ENCODE peak calls at places on chromosomes 12 and 14, in seven cellular contexts. K is AG04450, L is pancreas, U is fibroblast of pulmonary artery, R is tibial artery, T is thyroid gland, O is choroid plexus epithelial cell. Z is an unnamed sample.

GRCh38 chr12:47218191-47218654 is 138.5 kb upstream of the AMIGO2 start:
- DNase-seq in O (no peak), R (no peak), L (no peak), T (no peak), U (no peak), K (no peak), Z (no peak)

GRCh38 chr12:1185460-1186182 is 194.6 kb downstream of the ERC1 start:
- DNase-seq in K (no peak), L (no peak), O (no peak), T (no peak), R (no peak), U (no peak), Z (no peak)

GRCh38 chr12:122394626-122395194 is 27.8 kb downstream of the CLIP1 start:
- DNase-seq in T (no peak), K (no peak), U (no peak), R (peak), O (peak), L (no peak), Z (no peak)

GRCh38 chr12:92506460-92506859 is 196.3 kb upstream of the PLEKHG7 start:
- DNase-seq in R (no peak), U (no peak), L (no peak), O (no peak), T (no peak), K (no peak), Z (no peak)

GRCh38 chr14:92105073-92105844 is 1.1 kb downstream of the ATXN3 start:
- DNase-seq in K (no peak), U (no peak), L (no peak), O (peak), T (no peak), R (no peak), Z (no peak)

GRCh38 chr14:21385170-21385904 is 1.5 kb upstream of the SUPT16H start:
- DNase-seq in K (no peak), T (no peak), O (no peak), U (no peak), L (no peak), R (no peak), Z (no peak)

GRCh38 chr12:103794814-103795213 is 46.2 kb downstream of the NT5DC3 start:
- DNase-seq in T (no peak), O (no peak), L (no peak), R (no peak), U (no peak), K (no peak), Z (no peak)

GRCh38 chr14:74860899-74861733 is 14.8 kb downstream of the PROX2 start:
- DNase-seq in L (peak), T (peak), R (peak), O (peak), U (peak), K (peak), Z (no peak)

GRCh38 chr12:48925218-48925871 is at the start of gene FKBP11:
- DNase-seq in T (peak), K (no peak), O (peak), R (peak), L (peak), U (peak), Z (no peak)

GRCh38 chr12:116614194-116614885 is 55.2 kb downstream of the MAP1LC3B2 start:
- DNase-seq in K (no peak), O (no peak), T (no peak), R (no peak), L (no peak), U (no peak), Z (no peak)

GRCh38 chr12:70052931-70053497 is 190.2 kb upstream of the CNOT2 start:
- DNase-seq in L (peak), U (peak), K (no peak), O (peak), R (no peak), T (no peak), Z (peak)

GRCh38 chr14:68473050-68473449 is 319.8 kb downstream of the ZFP36L1 start:
- DNase-seq in R (no peak), K (no peak), T (peak), L (peak), U (no peak), O (no peak), Z (no peak)

GRCh38 chr12:81888341-81888740 is 129.2 kb upstream of the PPFIA2 start:
- DNase-seq in T (no peak), L (no peak), K (no peak), U (no peak), O (peak), R (no peak), Z (no peak)

GRCh38 chr12:100234166-100234565 is 32.7 kb downstream of the DEPDC4 start:
- DNase-seq in O (peak), L (no peak), T (no peak), U (peak), K (peak), R (no peak), Z (no peak)

GRCh38 chr12:75784591-75784990 is 247.0 kb downstream of the PHLDA1 start:
- DNase-seq in U (peak), O (no peak), K (no peak), L (peak), T (peak), R (peak), Z (no peak)

GRCh38 chr12:118790578-118790977 is 190.8 kb upstream of the SRRM4 start:
- DNase-seq in T (no peak), O (no peak), U (no peak), K (no peak), R (no peak), L (no peak), Z (no peak)

GRCh38 chr14:46574236-46574970 is 77.2 kb downstream of the RPL10L start:
- DNase-seq in L (no peak), R (no peak), O (peak), U (no peak), K (no peak), T (no peak), Z (no peak)

GRCh38 chr14:88831285-88831684 is 6.8 kb downstream of the TTC8 start:
- DNase-seq in K (no peak), T (peak), R (peak), U (peak), O (peak), L (no peak), Z (peak)

GRCh38 chr12:837548-837947 is 85.2 kb downstream of the WNK1 start:
- DNase-seq in U (no peak), T (no peak), K (no peak), O (no peak), L (no peak), R (no peak), Z (no peak)

GRCh38 chr12:111024205-111024794 is 103.9 kb upstream of the MYL2 start:
- DNase-seq in K (no peak), T (peak), L (peak), R (no peak), O (peak), U (peak), Z (no peak)

GRCh38 chr12:23504043-23504442 is 445.4 kb downstream of the SOX5 start:
- DNase-seq in K (no peak), U (no peak), L (no peak), R (no peak), T (no peak), O (no peak), Z (no peak)

GRCh38 chr12:80825506-80825905 is 108.8 kb downstream of the MYF5 start:
- DNase-seq in K (no peak), T (no peak), R (no peak), U (no peak), O (no peak), L (no peak), Z (no peak)

GRCh38 chr12:80818878-80819277 is 102.2 kb downstream of the MYF5 start:
- DNase-seq in U (no peak), K (no peak), T (no peak), L (no peak), O (no peak), R (no peak), Z (no peak)

GRCh38 chr12:80823393-80823792 is 106.7 kb downstream of the MYF5 start:
- DNase-seq in R (no peak), K (no peak), O (no peak), T (no peak), L (no peak), U (no peak), Z (no peak)

DNA sequence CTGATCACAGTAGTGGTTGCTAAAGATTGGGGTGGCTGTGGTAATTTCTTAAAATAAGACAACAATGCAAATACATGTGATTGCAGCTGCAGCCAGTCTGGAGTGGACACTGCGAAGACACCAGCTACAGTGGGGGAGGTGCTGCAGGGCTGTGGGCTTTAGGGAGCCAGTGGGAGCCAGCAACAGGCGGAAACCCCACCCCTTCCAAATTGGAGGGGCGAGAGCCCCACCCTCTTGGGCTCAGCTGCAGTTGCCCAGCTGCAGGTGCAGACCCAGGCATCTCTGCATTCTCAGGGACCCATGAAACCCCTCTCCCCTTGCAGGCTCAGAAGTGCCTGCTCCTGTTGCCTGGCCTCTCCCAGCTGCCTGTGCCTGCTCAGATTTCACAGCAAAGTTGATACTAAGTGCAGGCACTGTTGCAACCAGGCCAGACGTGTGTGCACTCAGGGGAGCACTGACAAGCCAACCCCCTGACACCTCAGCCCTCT is 104.8 kb downstream of the MYF5 start:
- DNase-seq in R (no peak), O (no peak), T (no peak), L (no peak), U (no peak), K (no peak), Z (no peak)
- H3K4me3 ChIP-seq in R (no peak), O (no peak), T (no peak), L (no peak), U (no peak), K (no peak), Z (no peak)

DNA sequence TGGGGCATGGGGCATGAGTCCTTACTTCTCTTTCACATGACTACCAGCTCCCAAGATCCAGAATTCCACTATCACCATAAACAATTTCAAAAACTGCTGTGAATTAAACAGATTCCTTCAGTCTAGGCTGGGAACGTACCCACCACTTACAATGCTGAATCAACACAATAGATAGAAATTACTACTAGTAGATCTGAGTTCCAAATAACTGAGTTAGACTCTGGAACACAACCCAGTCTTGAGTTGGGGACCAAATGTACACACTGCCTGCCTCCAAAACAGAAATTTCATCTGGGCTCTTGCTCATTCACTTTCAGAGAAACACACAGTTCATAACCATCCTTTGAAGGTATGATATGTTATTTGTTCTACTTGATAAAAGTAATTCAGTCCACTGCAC is 8.9 kb downstream of the CORO1C start:
- DNase-seq in T (no peak), L (no peak), U (no peak), O (no peak), K (no peak), R (no peak), Z (no peak)
- H3K4me3 ChIP-seq in T (no peak), L (no peak), U (no peak), O (no peak), K (peak), R (no peak), Z (no peak)

GRCh38 chr12:89161553-89161952 is 190.7 kb downstream of the DUSP6 start:
- DNase-seq in R (no peak), U (no peak), T (no peak), K (no peak), O (no peak), L (no peak), Z (no peak)
- H3K4me3 ChIP-seq in R (no peak), U (no peak), T (no peak), K (no peak), O (no peak), L (no peak), Z (no peak)

GRCh38 chr14:99754141-99755067 is 38.8 kb upstream of the EML1 start:
- DNase-seq in K (no peak), O (no peak), U (peak), R (peak), L (no peak), T (no peak), Z (no peak)

GRCh38 chr14:99751539-99752485 is 41.4 kb upstream of the EML1 start:
- DNase-seq in T (no peak), U (no peak), R (no peak), L (no peak), O (no peak), K (no peak), Z (no peak)

GRCh38 chr14:99753225-99754140 is 39.7 kb upstream of the EML1 start:
- DNase-seq in L (no peak), T (no peak), K (no peak), O (no peak), R (no peak), U (no peak), Z (no peak)

GRCh38 chr14:99750746-99751450 is 42.3 kb upstream of the EML1 start:
- DNase-seq in R (no peak), T (no peak), K (no peak), U (no peak), O (no peak), L (no peak), Z (no peak)

GRCh38 chr14:99752486-99753121 is 40.6 kb upstream of the EML1 start:
- DNase-seq in T (no peak), U (peak), R (no peak), K (no peak), L (no peak), O (peak), Z (no peak)
- H3K4me3 ChIP-seq in T (no peak), U (no peak), R (no peak), K (peak), L (no peak), O (no peak), Z (no peak)